ENCODE peak calls at places on chromosome X, in four cellular contexts. L is GM03348, G is foreskin fibroblast, H is left ventricle myocardium inferior. U is an unnamed sample.
A peak's percentile ranks its signal among the peaks of the same experiment; 100 is the strongest.

GRCh38 chrX:153924149-153924861 is 1.8 kb downstream of the ARHGAP4 start:
- DNase-seq in H (no peak), G (peak; percentile 32), L (peak; percentile 37), U (no peak)

GRCh38 chrX:45747905-45748304 is 547.2 kb upstream of the DIPK2B start:
- DNase-seq in H (no peak), G (no peak), L (no peak), U (no peak)

GRCh38 chrX:113390531-113390930 is 549.9 kb upstream of the AMOT start:
- DNase-seq in L (no peak), G (no peak), H (no peak), U (no peak)

GRCh38 chrX:109740076-109740809 is 7.2 kb upstream of the ACSL4 start:
- DNase-seq in L (no peak), G (peak; percentile 34), H (no peak), U (no peak)

GRCh38 chrX:151488677-151489076 is 74.8 kb upstream of the PASD1 start:
- DNase-seq in G (no peak), L (no peak), H (no peak), U (no peak)

GRCh38 chrX:21374163-21374993 is at the start of gene CNKSR2:
- DNase-seq in L (peak; percentile 11), H (peak; percentile 19), G (no peak), U (peak; percentile 85)

GRCh38 chrX:112341598-112341997 is 259.0 kb upstream of the TRPC5 start:
- DNase-seq in G (no peak), H (no peak), L (peak; percentile 11), U (no peak)

GRCh38 chrX:121641560-121641959 is 594.1 kb downstream of the GLUD2 start:
- DNase-seq in H (no peak), L (peak; percentile 27), G (peak; percentile 60), U (no peak)

GRCh38 chrX:86237482-86237881 is 89.2 kb downstream of the DACH2 start:
- DNase-seq in L (no peak), H (no peak), G (no peak), U (no peak)

GRCh38 chrX:39249999-39250398 is 448.7 kb downstream of the MID1IP1 start:
- DNase-seq in L (no peak), G (no peak), H (no peak), U (no peak)

GRCh38 chrX:24479924-24480722 is 15.0 kb downstream of the PDK3 start:
- DNase-seq in H (no peak), L (no peak), G (no peak), U (no peak)

GRCh38 chrX:40100141-40100536 is 2.4 kb upstream of the BCOR start:
- DNase-seq in H (peak; percentile 31), L (no peak), G (no peak), U (no peak)

U was measured in aorta.